ENCODE peak calls at places on chromosome 11, in six cellular contexts. W is HCT116, H is tibial artery, X is IMR-90, J is breast epithelium, F is left ventricle myocardium inferior. P is an unnamed sample.

GRCh38 chr11:3375552-3375951 is 3.4 kb downstream of the ZNF195 start:
- DNase-seq in W (no peak), H (no peak), X (no peak), J (no peak), F (no peak), P (no peak)

GRCh38 chr11:34490304-34490703 is 23.3 kb downstream of the ELF5 start:
- DNase-seq in W (no peak), H (no peak), X (no peak), J (no peak), F (no peak), P (no peak)

GRCh38 chr11:62854825-62855570 is 15.6 kb upstream of the WDR74 start:
- DNase-seq in W (no peak), H (no peak), X (no peak), J (no peak), F (no peak), P (no peak)

GRCh38 chr11:249062-249461 is 12.3 kb downstream of the PSMD13 start:
- DNase-seq in W (no peak), H (peak; percentile 9), X (no peak), J (no peak), F (no peak), P (no peak)

GRCh38 chr11:2589538-2589934 is 110.3 kb downstream of the KCNQ1OT1 start:
- DNase-seq in W (no peak), H (no peak), X (no peak), J (peak; percentile 12), F (peak; percentile 7), P (peak; percentile 28)

GRCh38 chr11:100888836-100889235 is 201.7 kb downstream of the ARHGAP42 start:
- DNase-seq in W (no peak), H (no peak), X (no peak), J (no peak), F (no peak), P (no peak)

GRCh38 chr11:60782393-60783140 is 2.6 kb upstream of the MS4A10 start:
- DNase-seq in W (no peak), H (no peak), X (no peak), J (no peak), F (no peak), P (no peak)

GRCh38 chr11:117205211-117205818 is 6.1 kb downstream of the TAGLN start:
- DNase-seq in W (no peak), H (no peak), X (no peak), J (peak; percentile 43), F (no peak), P (no peak)

GRCh38 chr11:61834278-61835004 is 6.3 kb downstream of the FADS2 start:
- DNase-seq in W (no peak), H (peak; percentile 90), X (peak; percentile 47), J (no peak), F (peak; percentile 51), P (no peak)

GRCh38 chr11:107482234-107482633 is 24.6 kb upstream of the CWF19L2 start:
- DNase-seq in W (no peak), H (no peak), X (no peak), J (no peak), F (no peak), P (no peak)

GRCh38 chr11:31855466-31855865 is 44.3 kb upstream of the PAX6 start:
- DNase-seq in W (no peak), H (no peak), X (no peak), J (no peak), F (no peak), P (no peak)

GRCh38 chr11:18721576-18722292 is 4.3 kb downstream of the IGSF22 start:
- DNase-seq in W (peak; percentile 45), H (no peak), X (peak; percentile 34), J (no peak), F (no peak), P (peak; percentile 55)

GRCh38 chr11:34732831-34733230 is 111.9 kb downstream of the EHF start:
- DNase-seq in W (no peak), H (no peak), X (no peak), J (no peak), F (no peak), P (no peak)

GRCh38 chr11:75277211-75277805 is 36.7 kb downstream of the TPBGL start:
- DNase-seq in W (no peak), H (peak; percentile 31), X (no peak), J (no peak), F (no peak), P (no peak)

GRCh38 chr11:45052361-45052760 is 94.1 kb upstream of the PRDM11 start:
- DNase-seq in W (no peak), H (no peak), X (no peak), J (no peak), F (no peak), P (no peak)

GRCh38 chr11:134994431-134994830 is 582.4 kb upstream of the B3GAT1 start:
- DNase-seq in W (no peak), H (no peak), X (no peak), J (no peak), F (no peak), P (no peak)

GRCh38 chr11:54930930-54931329 is 224.3 kb downstream of the OR4A5 start:
- DNase-seq in W (no peak), H (peak; percentile 10), X (no peak), J (no peak), F (no peak), P (no peak)

GRCh38 chr11:114060402-114061052 is 1.0 kb downstream of the ZBTB16 start:
- DNase-seq in W (no peak), H (no peak), X (no peak), J (no peak), F (peak; percentile 57), P (peak; percentile 71)

GRCh38 chr11:32231909-32232493 is 141.1 kb downstream of the RCN1 start:
- DNase-seq in W (peak; percentile 36), H (no peak), X (peak; percentile 14), J (no peak), F (no peak), P (no peak)

GRCh38 chr11:60972182-60973030 is 926 bp downstream of the CD6 start:
- DNase-seq in W (no peak), H (no peak), X (no peak), J (no peak), F (no peak), P (no peak)

GRCh38 chr11:132519226-132519860 is 1013.0 kb downstream of the OPCML start:
- DNase-seq in W (no peak), H (no peak), X (peak; percentile 4), J (no peak), F (no peak), P (no peak)

GRCh38 chr11:23078289-23078971 is 218.2 kb upstream of the CCDC179 start:
- DNase-seq in W (no peak), H (no peak), X (peak; percentile 80), J (no peak), F (no peak), P (no peak)

GRCh38 chr11:18066626-18067025 is 20.6 kb upstream of the TPH1 start:
- DNase-seq in W (no peak), H (no peak), X (peak; percentile 19), J (no peak), F (no peak), P (no peak)

GRCh38 chr11:134527382-134528243 is 115.6 kb upstream of the B3GAT1 start:
- DNase-seq in W (no peak), H (peak; percentile 51), X (no peak), J (no peak), F (no peak), P (peak; percentile 24)

GRCh38 chr11:96134622-96135021 is 208.4 kb downstream of the MAML2 start:
- DNase-seq in W (no peak), H (no peak), X (peak; percentile 44), J (no peak), F (no peak), P (no peak)

GRCh38 chr11:38416141-38416540 is 1818.1 kb upstream of the RAG2 start:
- DNase-seq in W (no peak), H (no peak), X (no peak), J (no peak), F (no peak), P (no peak)

GRCh38 chr11:112355726-112356125 is 95.1 kb upstream of the PLET1 start:
- DNase-seq in W (peak; percentile 3), H (no peak), X (peak; percentile 35), J (no peak), F (no peak), P (peak; percentile 56)

GRCh38 chr11:1488575-1489180 is 2.1 kb upstream of the MOB2 start:
- DNase-seq in W (no peak), H (no peak), X (no peak), J (no peak), F (no peak), P (peak; percentile 16)

GRCh38 chr11:1485504-1485885 is 1.1 kb downstream of the MOB2 start:
- DNase-seq in W (no peak), H (peak; percentile 66), X (no peak), J (no peak), F (peak; percentile 14), P (peak; percentile 38)

GRCh38 chr11:1486054-1486825 is at the start of gene MOB2:
- DNase-seq in W (no peak), H (peak; percentile 96), X (peak; percentile 4), J (peak; percentile 39), F (peak; percentile 32), P (peak; percentile 63)

GRCh38 chr11:1487851-1488574 is 1.4 kb upstream of the MOB2 start:
- DNase-seq in W (no peak), H (peak; percentile 74), X (no peak), J (no peak), F (no peak), P (peak; percentile 45)

GRCh38 chr11:1487091-1487850 is 692 bp upstream of the MOB2 start:
- DNase-seq in W (no peak), H (no peak), X (no peak), J (no peak), F (peak; percentile 11), P (peak; percentile 39)
- H3K27ac ChIP-seq in W (no peak overlapping the region), H (peak overlapping the region; percentile 96), X (no peak overlapping the region), J (peak overlapping the region; percentile 48), F (peak overlapping the region; percentile 28), P (no peak overlapping the region)

DNA sequence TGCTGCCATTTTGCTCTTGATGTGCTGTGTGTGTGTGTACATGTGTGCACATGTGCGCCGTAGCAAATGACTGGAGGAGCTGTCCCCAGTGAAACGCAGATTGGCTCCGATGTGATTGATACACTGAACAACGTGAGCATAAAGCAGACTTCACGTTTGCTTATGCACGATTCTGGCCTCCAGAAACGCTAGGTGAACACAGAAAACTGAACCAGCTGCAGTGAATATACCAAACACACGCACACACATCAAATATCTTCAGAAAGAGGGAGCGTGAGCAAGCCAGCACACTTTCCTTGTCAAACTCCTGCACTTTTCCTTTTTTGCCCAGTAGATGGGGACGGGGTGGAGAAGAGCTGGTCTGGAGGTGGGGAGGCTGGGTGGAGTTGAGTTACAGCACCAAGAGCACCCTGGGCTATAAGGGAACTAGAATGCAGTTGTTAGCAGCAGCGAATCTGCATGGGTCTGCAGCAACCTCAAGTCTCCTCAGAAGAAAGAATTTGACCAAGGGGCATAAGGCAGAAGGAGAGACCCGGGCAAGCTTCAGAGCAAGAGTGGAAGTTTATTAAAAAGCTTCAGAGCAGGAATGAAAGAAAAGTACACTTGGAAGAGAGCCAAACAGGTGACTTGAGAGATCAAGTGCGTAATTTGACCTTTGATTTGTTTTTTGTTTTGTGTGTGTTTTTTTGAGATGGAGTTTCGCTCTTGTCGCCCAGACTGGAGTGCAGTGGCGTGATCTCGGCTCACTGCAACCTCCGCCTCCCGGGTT is 77.8 kb upstream of the CADM1 start:
- DNase-seq in W (no peak), H (no peak), X (peak; percentile 5), J (no peak), F (no peak), P (no peak)
- TF ChIP-seq CTCF in W (no peak), H (no peak), X (peak; percentile 4), J (no peak), F (no peak), P (no peak)

GRCh38 chr11:48020092-48020755 is 39.9 kb downstream of the PTPRJ start:
- DNase-seq in W (no peak), H (no peak), X (no peak), J (no peak), F (no peak), P (no peak)
- H3K4me3 ChIP-seq in W (no peak overlapping the region), H (no peak overlapping the region), X (no peak overlapping the region), J (no peak overlapping the region), F (no peak overlapping the region), P (no peak overlapping the region)

GRCh38 chr11:67306769-67307544 is 3.6 kb downstream of the SSH3 start:
- DNase-seq in W (no peak), H (no peak), X (no peak), J (no peak), F (no peak), P (no peak)
- H3K27ac ChIP-seq in W (no peak overlapping the region), H (no peak overlapping the region), X (no peak overlapping the region), J (no peak overlapping the region), F (no peak overlapping the region), P (no peak overlapping the region)